ENCODE peak calls at places on chromosomes 12 and 14, in four cellular contexts. One of them, this sample, is unnamed.

GRCh38 chr12:25034676-25035075 is 85.8 kb upstream of the BCAT1 start:
- DNase-seq in endodermal cell: no peak
- DNase-seq in uterus: no peak
- DNase-seq in lower leg skin: no peak
- DNase-seq in this sample: no peak

GRCh38 chr14:44309336-44309735 is 197.7 kb downstream of the FSCB start:
- DNase-seq in endodermal cell: no peak
- DNase-seq in uterus: no peak
- DNase-seq in lower leg skin: no peak
- DNase-seq in this sample: no peak

GRCh38 chr12:14714437-14714836 is 18.0 kb upstream of the GUCY2C start:
- DNase-seq in endodermal cell: peak
- DNase-seq in uterus: no peak
- DNase-seq in lower leg skin: no peak
- DNase-seq in this sample: no peak

GRCh38 chr12:120229583-120230325 is 28.8 kb upstream of the RPLP0 start:
- DNase-seq in endodermal cell: peak
- DNase-seq in uterus: no peak
- DNase-seq in lower leg skin: no peak
- DNase-seq in this sample: no peak

GRCh38 chr12:113889076-113889475 is 77.0 kb downstream of the RBM19 start:
- DNase-seq in endodermal cell: no peak
- DNase-seq in uterus: no peak
- DNase-seq in lower leg skin: no peak
- DNase-seq in this sample: no peak

GRCh38 chr12:12338528-12339168 is 11.4 kb downstream of the MANSC1 start:
- DNase-seq in endodermal cell: no peak
- DNase-seq in uterus: no peak
- DNase-seq in lower leg skin: no peak
- DNase-seq in this sample: no peak

GRCh38 chr14:35261774-35262173 is 30.4 kb upstream of the PSMA6 start:
- DNase-seq in endodermal cell: no peak
- DNase-seq in uterus: no peak
- DNase-seq in lower leg skin: no peak
- DNase-seq in this sample: no peak

GRCh38 chr12:122646568-122647220 is 56.5 kb downstream of the HCAR2 start:
- DNase-seq in endodermal cell: no peak
- DNase-seq in uterus: no peak
- DNase-seq in lower leg skin: peak
- DNase-seq in this sample: no peak

GRCh38 chr12:75836533-75836932 is 195.0 kb downstream of the PHLDA1 start:
- DNase-seq in endodermal cell: no peak
- DNase-seq in uterus: no peak
- DNase-seq in lower leg skin: no peak
- DNase-seq in this sample: peak

GRCh38 chr12:39586811-39587210 is 32.8 kb downstream of the ABCD2 start:
- DNase-seq in endodermal cell: no peak
- DNase-seq in uterus: no peak
- DNase-seq in lower leg skin: no peak
- DNase-seq in this sample: peak

GRCh38 chr12:125890983-125891382 is 825.7 kb downstream of the AACS start:
- DNase-seq in endodermal cell: no peak
- DNase-seq in uterus: no peak
- DNase-seq in lower leg skin: no peak
- DNase-seq in this sample: no peak

GRCh38 chr12:28415755-28416154 is 225.5 kb downstream of the CCDC91 start:
- DNase-seq in endodermal cell: no peak
- DNase-seq in uterus: no peak
- DNase-seq in lower leg skin: no peak
- DNase-seq in this sample: peak

GRCh38 chr14:92651106-92651792 is 97.2 kb downstream of the LGMN start:
- DNase-seq in endodermal cell: no peak
- DNase-seq in uterus: no peak
- DNase-seq in lower leg skin: peak
- DNase-seq in this sample: no peak

GRCh38 chr12:92977326-92977725 is 48.2 kb upstream of the EEA1 start:
- DNase-seq in endodermal cell: no peak
- DNase-seq in uterus: no peak
- DNase-seq in lower leg skin: no peak
- DNase-seq in this sample: no peak

GRCh38 chr14:103442288-103442687 is 57.1 kb downstream of the MARK3 start:
- DNase-seq in endodermal cell: no peak
- DNase-seq in uterus: no peak
- DNase-seq in lower leg skin: no peak
- DNase-seq in this sample: no peak

GRCh38 chr12:116766285-116766684 is 28.2 kb downstream of the RNFT2 start:
- DNase-seq in endodermal cell: no peak
- DNase-seq in uterus: no peak
- DNase-seq in lower leg skin: no peak
- DNase-seq in this sample: no peak

GRCh38 chr14:69069020-69069421 is 83.9 kb downstream of the DCAF5 start:
- DNase-seq in endodermal cell: no peak
- DNase-seq in uterus: no peak
- DNase-seq in lower leg skin: no peak
- DNase-seq in this sample: no peak

GRCh38 chr12:82760423-82760822 is 73.7 kb downstream of the TMTC2 start:
- DNase-seq in endodermal cell: peak
- DNase-seq in uterus: no peak
- DNase-seq in lower leg skin: no peak
- DNase-seq in this sample: no peak

GRCh38 chr12:104049278-104050257 is at the start of gene GLT8D2:
- DNase-seq in endodermal cell: peak
- DNase-seq in uterus: peak
- DNase-seq in lower leg skin: no peak
- DNase-seq in this sample: no peak

GRCh38 chr12:122545855-122546254 is 18.8 kb downstream of the KNTC1 start:
- DNase-seq in endodermal cell: no peak
- DNase-seq in uterus: no peak
- DNase-seq in lower leg skin: no peak
- DNase-seq in this sample: no peak

GRCh38 chr14:49505026-49505766 is 81.0 kb downstream of the RPS29 start:
- DNase-seq in endodermal cell: no peak
- DNase-seq in uterus: no peak
- DNase-seq in lower leg skin: no peak
- DNase-seq in this sample: peak

GRCh38 chr12:38507839-38508238 is 191.3 kb downstream of the ALG10B start:
- DNase-seq in endodermal cell: no peak
- DNase-seq in uterus: no peak
- DNase-seq in lower leg skin: no peak
- DNase-seq in this sample: no peak

GRCh38 chr12:24551368-24551767 is 397.5 kb downstream of the BCAT1 start:
- DNase-seq in endodermal cell: no peak
- DNase-seq in uterus: no peak
- DNase-seq in lower leg skin: no peak
- DNase-seq in this sample: no peak

GRCh38 chr12:131123817-131124216 is 170.1 kb downstream of the ADGRD1 start:
- DNase-seq in endodermal cell: no peak
- DNase-seq in uterus: no peak
- DNase-seq in lower leg skin: no peak
- DNase-seq in this sample: no peak

GRCh38 chr12:130391186-130391585 is 53.5 kb downstream of the PIWIL1 start:
- DNase-seq in endodermal cell: no peak
- DNase-seq in uterus: no peak
- DNase-seq in lower leg skin: no peak
- DNase-seq in this sample: no peak

GRCh38 chr12:45878630-45879255 is 111.6 kb downstream of the SCAF11 start:
- DNase-seq in endodermal cell: no peak
- DNase-seq in uterus: no peak
- DNase-seq in lower leg skin: no peak
- DNase-seq in this sample: no peak

GRCh38 chr14:26930576-26930975 is 332.7 kb upstream of the NOVA1 start:
- DNase-seq in endodermal cell: no peak
- DNase-seq in uterus: no peak
- DNase-seq in lower leg skin: no peak
- DNase-seq in this sample: no peak

GRCh38 chr14:76499399-76499798 is 123.5 kb downstream of the ESRRB start:
- DNase-seq in endodermal cell: peak
- DNase-seq in uterus: no peak
- DNase-seq in lower leg skin: no peak
- DNase-seq in this sample: no peak

GRCh38 chr12:99810718-99811593 is 163.4 kb downstream of the GARIN6 start:
- DNase-seq in endodermal cell: no peak
- DNase-seq in uterus: no peak
- DNase-seq in lower leg skin: no peak
- DNase-seq in this sample: peak

GRCh38 chr14:98242903-98243302 is 1029.1 kb downstream of the BCL11B start:
- DNase-seq in endodermal cell: no peak
- DNase-seq in uterus: no peak
- DNase-seq in lower leg skin: no peak
- DNase-seq in this sample: no peak

GRCh38 chr14:93036652-93037341 is 78.9 kb downstream of the ITPK1 start:
- DNase-seq in endodermal cell: no peak
- DNase-seq in uterus: no peak
- DNase-seq in lower leg skin: no peak
- DNase-seq in this sample: no peak

GRCh38 chr14:29458547-29458946 is 469.1 kb downstream of the PRKD1 start:
- DNase-seq in endodermal cell: no peak
- DNase-seq in uterus: no peak
- DNase-seq in lower leg skin: no peak
- DNase-seq in this sample: no peak

GRCh38 chr14:75568791-75569190 is 9.6 kb upstream of the FLVCR2 start:
- DNase-seq in endodermal cell: no peak
- DNase-seq in uterus: no peak
- DNase-seq in lower leg skin: no peak
- DNase-seq in this sample: no peak

GRCh38 chr12:99154264-99154982 is 493.1 kb upstream of the GARIN6 start:
- DNase-seq in endodermal cell: peak
- DNase-seq in uterus: peak
- DNase-seq in lower leg skin: no peak
- DNase-seq in this sample: no peak

GRCh38 chr14:73238941-73239340 is 1.6 kb downstream of the PAPLN start:
- DNase-seq in endodermal cell: no peak
- DNase-seq in uterus: no peak
- DNase-seq in lower leg skin: no peak
- DNase-seq in this sample: no peak
- H3K4me3 ChIP-seq in endodermal cell: peak
- H3K4me3 ChIP-seq in uterus: no peak
- H3K4me3 ChIP-seq in lower leg skin: no peak
- H3K4me3 ChIP-seq in this sample: peak

DNA sequence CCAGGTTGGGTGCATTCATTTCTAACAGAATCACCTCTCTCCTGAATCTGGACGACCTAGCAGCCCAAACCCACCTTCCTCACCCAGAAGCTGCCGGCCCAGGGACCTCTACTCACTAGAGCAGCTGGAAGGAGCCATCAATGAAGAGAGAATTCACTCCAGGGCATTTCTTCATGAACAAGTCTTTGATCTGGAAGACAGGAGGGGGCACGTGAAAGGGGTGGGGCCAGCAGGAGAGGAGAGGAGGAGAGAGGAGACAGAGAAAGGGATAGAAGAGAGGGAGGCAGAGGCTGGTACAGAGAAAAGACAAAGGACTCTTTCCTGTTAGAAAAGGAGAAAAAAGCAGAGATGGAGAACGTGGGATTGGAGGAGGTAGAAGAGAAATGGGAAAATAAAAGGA is 39.8 kb downstream of the TRPV4 start:
- DNase-seq in endodermal cell: peak
- DNase-seq in uterus: no peak
- DNase-seq in lower leg skin: no peak
- DNase-seq in this sample: no peak
- H3K4me3 ChIP-seq in endodermal cell: no peak
- H3K4me3 ChIP-seq in uterus: no peak
- H3K4me3 ChIP-seq in lower leg skin: no peak
- H3K4me3 ChIP-seq in this sample: no peak

DNA sequence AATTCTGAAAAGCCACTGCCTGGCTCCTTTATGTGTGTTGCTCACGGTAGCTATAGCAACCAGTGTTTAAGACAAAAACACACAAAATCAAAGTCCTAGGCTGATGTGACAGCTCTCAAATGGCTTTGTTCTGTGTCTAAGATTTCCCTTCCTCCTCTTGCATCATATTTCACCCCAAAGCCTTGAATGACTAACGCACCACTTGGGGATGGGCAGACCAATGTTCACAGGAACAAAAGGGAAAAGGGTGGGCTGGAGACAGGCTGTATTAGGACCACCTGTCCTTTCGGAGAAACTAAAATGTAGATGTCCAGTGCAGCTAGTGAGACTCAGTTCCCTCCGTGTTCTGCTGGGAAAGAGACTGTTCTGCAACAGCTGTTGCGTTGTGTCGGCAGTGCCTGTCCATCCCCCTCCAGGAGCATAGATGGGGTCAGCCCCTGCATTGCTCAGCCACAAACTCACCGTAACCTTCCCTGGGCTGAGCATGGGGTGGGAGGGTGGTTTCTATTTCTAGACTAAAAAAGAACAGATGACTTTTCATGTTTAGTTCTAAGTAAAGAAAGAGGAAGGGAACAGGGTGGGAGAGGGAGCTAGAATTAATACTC is 26.8 kb upstream of the DAAM1 start:
- DNase-seq in endodermal cell: no peak
- DNase-seq in uterus: peak
- DNase-seq in lower leg skin: no peak
- DNase-seq in this sample: peak
- H3K4me3 ChIP-seq in endodermal cell: no peak
- H3K4me3 ChIP-seq in uterus: no peak
- H3K4me3 ChIP-seq in lower leg skin: no peak
- H3K4me3 ChIP-seq in this sample: no peak

GRCh38 chr12:124438415-124439056 is 128.9 kb downstream of the NCOR2 start:
- DNase-seq in endodermal cell: peak
- DNase-seq in uterus: no peak
- DNase-seq in lower leg skin: no peak
- DNase-seq in this sample: no peak

GRCh38 chr12:124441443-124442190 is 125.8 kb downstream of the NCOR2 start:
- DNase-seq in endodermal cell: no peak
- DNase-seq in uterus: no peak
- DNase-seq in lower leg skin: no peak
- DNase-seq in this sample: peak

GRCh38 chr12:124442281-124442680 is 125.1 kb downstream of the NCOR2 start:
- DNase-seq in endodermal cell: no peak
- DNase-seq in uterus: no peak
- DNase-seq in lower leg skin: no peak
- DNase-seq in this sample: no peak

GRCh38 chr12:124440841-124441381 is 126.5 kb downstream of the NCOR2 start:
- DNase-seq in endodermal cell: no peak
- DNase-seq in uterus: no peak
- DNase-seq in lower leg skin: no peak
- DNase-seq in this sample: no peak

GRCh38 chr12:124440031-124440626 is 127.3 kb downstream of the NCOR2 start:
- DNase-seq in endodermal cell: no peak
- DNase-seq in uterus: no peak
- DNase-seq in lower leg skin: no peak
- DNase-seq in this sample: no peak
- H3K4me3 ChIP-seq in endodermal cell: no peak
- H3K4me3 ChIP-seq in uterus: no peak
- H3K4me3 ChIP-seq in lower leg skin: no peak
- H3K4me3 ChIP-seq in this sample: no peak

GRCh38 chr14:20680363-20680762 is 4.0 kb upstream of the RNASE4 start:
- DNase-seq in endodermal cell: peak
- DNase-seq in uterus: no peak
- DNase-seq in lower leg skin: no peak
- DNase-seq in this sample: no peak
- H3K4me3 ChIP-seq in endodermal cell: peak
- H3K4me3 ChIP-seq in uterus: no peak
- H3K4me3 ChIP-seq in lower leg skin: no peak
- H3K4me3 ChIP-seq in this sample: peak

This sample was measured in retinal pigment epithelial cell.